ENCODE peak calls at places on chromosomes 11 and 22, in eight cellular contexts. H is AG04449; T is lung; D is mucosa of descending colon; J is testis; M is CD8-positive, alpha-beta T cell; F is IMR-90; B is dorsolateral prefrontal cortex. W is an unnamed sample.

GRCh38 chr22:35357883-35358621 is 22.8 kb upstream of the HMOX1 start:
- DNase-seq in H (no peak), T (no peak), D (no peak), J (no peak), M (no peak), F (peak; percentile 40), B (no peak), W (no peak)

GRCh38 chr11:24754406-24754805 is 257.6 kb downstream of the LUZP2 start:
- DNase-seq in H (no peak), T (no peak), D (no peak), J (no peak), M (no peak), F (peak; percentile 30), B (no peak), W (no peak)

GRCh38 chr11:12001152-12001551 is 7.3 kb downstream of the DKK3 start:
- DNase-seq in H (no peak), T (no peak), D (no peak), J (no peak), M (no peak), F (no peak), B (no peak), W (no peak)

GRCh38 chr22:50473855-50474671 is 772 bp downstream of the SBF1 start:
- DNase-seq in H (no peak), T (no peak), D (peak; percentile 44), J (peak; percentile 57), M (peak; percentile 30), F (peak; percentile 67), B (no peak), W (peak; percentile 42)

GRCh38 chr11:119195680-119196079 is 10.4 kb downstream of the NHERF4 start:
- DNase-seq in H (no peak), T (peak; percentile 68), D (peak; percentile 67), J (no peak), M (no peak), F (peak; percentile 58), B (no peak), W (no peak)

GRCh38 chr11:15711311-15711710 is 596.6 kb downstream of the INSC start:
- DNase-seq in H (no peak), T (no peak), D (no peak), J (no peak), M (no peak), F (no peak), B (no peak), W (no peak)

GRCh38 chr11:91397134-91397468 is 827.5 kb upstream of the FAT3 start:
- DNase-seq in H (no peak), T (no peak), D (no peak), J (no peak), M (no peak), F (no peak), B (no peak), W (no peak)

GRCh38 chr11:129289350-129290040 is 86.2 kb upstream of the BARX2 start:
- DNase-seq in H (no peak), T (no peak), D (no peak), J (no peak), M (no peak), F (no peak), B (no peak), W (no peak)

GRCh38 chr22:43501951-43502874 is 90.4 kb downstream of the MPPED1 start:
- DNase-seq in H (no peak), T (no peak), D (no peak), J (no peak), M (no peak), F (no peak), B (no peak), W (no peak)

GRCh38 chr11:45852712-45853101 is 5.4 kb downstream of the CRY2 start:
- DNase-seq in H (no peak), T (no peak), D (no peak), J (no peak), M (no peak), F (no peak), B (no peak), W (peak; percentile 63)

GRCh38 chr11:118705796-118706545 is 26.5 kb upstream of the TREH start:
- DNase-seq in H (no peak), T (no peak), D (no peak), J (no peak), M (no peak), F (no peak), B (no peak), W (no peak)

GRCh38 chr11:12546660-12547059 is 127.6 kb upstream of the TEAD1 start:
- DNase-seq in H (no peak), T (no peak), D (no peak), J (no peak), M (no peak), F (no peak), B (no peak), W (no peak)

GRCh38 chr22:17319541-17319940 is 49.7 kb upstream of the CECR2 start:
- DNase-seq in H (no peak), T (no peak), D (no peak), J (no peak), M (no peak), F (no peak), B (no peak), W (no peak)

GRCh38 chr11:100739636-100740035 is 52.5 kb downstream of the ARHGAP42 start:
- DNase-seq in H (peak; percentile 53), T (peak; percentile 35), D (no peak), J (peak; percentile 23), M (no peak), F (peak; percentile 90), B (no peak), W (no peak)

GRCh38 chr22:49554296-49554625 is 273.4 kb downstream of the BRD1 start:
- DNase-seq in H (no peak), T (no peak), D (no peak), J (no peak), M (no peak), F (no peak), B (peak; percentile 8), W (peak; percentile 49)

GRCh38 chr22:28810839-28811491 is 10.6 kb upstream of the XBP1 start:
- DNase-seq in H (no peak), T (no peak), D (peak; percentile 42), J (no peak), M (peak; percentile 51), F (no peak), B (no peak), W (no peak)

GRCh38 chr11:33734441-33735165 is 1.6 kb downstream of the CD59 start:
- DNase-seq in H (no peak), T (peak; percentile 65), D (peak; percentile 55), J (peak; percentile 37), M (no peak), F (no peak), B (no peak), W (no peak)

GRCh38 chr11:26993965-26994446 is at the start of gene FIBIN:
- DNase-seq in H (no peak), T (no peak), D (no peak), J (peak; percentile 23), M (no peak), F (peak; percentile 70), B (peak; percentile 26), W (peak; percentile 63)

GRCh38 chr11:26992031-26992541 is 1.8 kb upstream of the FIBIN start:
- DNase-seq in H (peak; percentile 74), T (no peak), D (no peak), J (no peak), M (no peak), F (peak; percentile 93), B (no peak), W (no peak)

GRCh38 chr11:26996056-26996455 is 2.1 kb downstream of the FIBIN start:
- DNase-seq in H (no peak), T (no peak), D (no peak), J (no peak), M (no peak), F (no peak), B (no peak), W (no peak)

GRCh38 chr11:26994579-26995210 is 783 bp downstream of the FIBIN start:
- DNase-seq in H (no peak), T (no peak), D (no peak), J (no peak), M (no peak), F (no peak), B (no peak), W (no peak)
- H3K4me3 ChIP-seq in H (peak overlapping the region; percentile 77), T (peak overlapping the region; percentile 18), D (no peak overlapping the region), J (peak overlapping the region; percentile 63), M (no peak overlapping the region), F (peak overlapping the region; percentile 78), B (peak overlapping the region; percentile 60), W (peak overlapping the region; percentile 51)

GRCh38 chr11:61955031-61955415 is 4.9 kb downstream of the BEST1 start:
- DNase-seq in H (no peak), T (peak; percentile 73), D (peak; percentile 32), J (peak; percentile 71), M (no peak), F (peak; percentile 87), B (peak; percentile 39), W (peak; percentile 70)
- TF ChIP-seq CTCF in H (peak; percentile 54), T (no peak), D (no peak), J (no peak), M (no peak), F (peak; percentile 37), B (no peak), W (peak; percentile 19)

GRCh38 chr11:75986966-75987365 is 172.0 kb downstream of the UVRAG start:
- DNase-seq in H (no peak), T (no peak), D (no peak), J (no peak), M (no peak), F (no peak), B (no peak), W (no peak)

GRCh38 chr11:75981546-75981945 is 166.5 kb downstream of the UVRAG start:
- DNase-seq in H (no peak), T (no peak), D (no peak), J (no peak), M (no peak), F (no peak), B (no peak), W (no peak)

GRCh38 chr11:75980031-75980430 is 165.0 kb downstream of the UVRAG start:
- DNase-seq in H (no peak), T (no peak), D (no peak), J (no peak), M (no peak), F (no peak), B (no peak), W (no peak)

GRCh38 chr11:75982309-75982708 is 167.3 kb downstream of the UVRAG start:
- DNase-seq in H (no peak), T (no peak), D (no peak), J (no peak), M (no peak), F (no peak), B (no peak), W (no peak)
- H3K4me3 ChIP-seq in H (no peak overlapping the region), T (no peak overlapping the region), D (no peak overlapping the region), J (no peak overlapping the region), M (no peak overlapping the region), F (no peak overlapping the region), B (no peak overlapping the region), W (no peak overlapping the region)

DNA sequence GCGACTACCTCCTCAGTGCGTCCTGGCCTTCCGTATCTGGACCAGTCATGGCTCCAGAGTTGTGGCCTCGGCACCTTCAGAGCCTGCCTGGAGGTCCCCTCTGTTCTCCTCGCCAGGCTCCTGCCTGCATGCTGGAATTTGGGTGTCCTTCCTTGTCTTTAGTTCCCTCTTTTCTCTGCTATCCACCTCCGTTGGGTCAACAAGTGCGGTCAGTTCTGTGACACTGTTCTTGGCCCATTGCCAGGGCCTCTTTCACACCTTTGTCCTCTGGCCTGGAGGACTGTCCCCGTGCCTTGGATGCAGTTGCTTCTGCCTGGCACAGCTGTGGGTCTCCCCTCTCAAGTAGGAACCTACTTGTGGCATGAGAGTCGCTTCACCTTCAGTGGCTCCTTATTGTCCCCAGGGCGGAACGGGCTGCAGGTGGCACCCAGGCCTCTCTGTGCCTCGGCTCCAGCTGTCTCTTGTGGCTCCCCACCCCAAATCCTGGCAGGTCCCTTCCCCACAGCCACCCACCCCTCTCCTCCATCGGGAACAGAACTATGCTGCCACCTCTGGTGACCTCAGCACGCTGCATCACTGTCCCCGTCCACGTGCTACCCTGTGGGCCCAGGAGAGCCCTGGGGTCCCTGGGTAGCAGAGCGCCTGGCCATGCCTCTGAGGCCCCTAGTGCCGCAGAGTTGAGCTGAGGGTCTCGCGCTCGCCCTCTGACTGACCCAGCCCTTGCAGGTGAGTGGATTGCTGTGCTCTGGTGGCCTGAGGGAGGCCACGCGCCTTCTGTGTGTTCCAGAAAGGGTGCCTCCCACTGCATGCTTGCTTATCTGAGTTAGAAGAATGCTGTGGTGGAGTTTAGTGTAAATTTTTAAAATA is 4.7 kb downstream of the DGCR8 start:
- DNase-seq in H (no peak), T (no peak), D (no peak), J (peak; percentile 55), M (no peak), F (no peak), B (no peak), W (no peak)
- TF ChIP-seq CTCF in H (peak; percentile 26), T (no peak), D (no peak), J (no peak), M (no peak), F (peak; percentile 32), B (no peak), W (peak; percentile 33)

W was measured in heart left ventricle.